ENCODE peak calls at places on chromosomes 3 and 15, in four cellular contexts. X is K562, C is HepG2, J is H1. S is an unnamed sample.

GRCh38 chr3:78140866-78141658 is 1101.2 kb downstream of the ROBO2 start:
- DNase-seq in X (no peak), C (no peak), J (no peak), S (no peak)

GRCh38 chr3:42486814-42487569 is 15.5 kb upstream of the VIPR1 start:
- DNase-seq in C (no peak), X (no peak), J (no peak), S (no peak)

GRCh38 chr3:49703443-49703927 is 14.1 kb downstream of the RNF123 start:
- DNase-seq in X (peak), C (peak), J (no peak), S (no peak)

GRCh38 chr3:58041182-58041825 is 33.1 kb downstream of the FLNB start:
- DNase-seq in C (peak), J (peak), X (no peak), S (no peak)

GRCh38 chr15:34336947-34337556 is 529 bp downstream of the SLC12A6 start:
- DNase-seq in J (no peak), X (no peak), C (no peak), S (no peak)

GRCh38 chr15:44710236-44711088 is 661 bp downstream of the PATL2 start:
- DNase-seq in J (no peak), X (peak), C (no peak), S (peak)

GRCh38 chr3:148790841-148791240 is 36.8 kb upstream of the CPB1 start:
- DNase-seq in J (no peak), C (no peak), X (no peak), S (no peak)

GRCh38 chr3:49912787-49913375 is 9.2 kb upstream of the MST1R start:
- DNase-seq in J (no peak), X (no peak), C (no peak), S (no peak)

GRCh38 chr15:62853114-62853832 is 189.3 kb upstream of the TPM1 start:
- DNase-seq in C (peak), X (no peak), J (no peak), S (no peak)

GRCh38 chr3:181695661-181696491 is 15.8 kb upstream of the SOX2 start:
- DNase-seq in J (no peak), X (no peak), C (no peak), S (no peak)

GRCh38 chr3:8239718-8240698 is 261.6 kb upstream of the LMCD1 start:
- DNase-seq in X (peak), C (peak), J (no peak), S (no peak)

GRCh38 chr3:170524072-170524471 is 61.8 kb downstream of the SLC7A14 start:
- DNase-seq in C (no peak), J (no peak), X (no peak), S (no peak)

GRCh38 chr15:43440721-43441281 is 52.2 kb downstream of the TP53BP1 start:
- DNase-seq in J (peak), X (peak), C (peak), S (peak)

GRCh38 chr3:196177567-196177966 is 33.6 kb downstream of the ZDHHC19 start:
- DNase-seq in X (no peak), J (no peak), C (peak), S (no peak)

GRCh38 chr15:76431936-76432335 is 95.4 kb downstream of the ISL2 start:
- DNase-seq in C (no peak), X (no peak), J (peak), S (no peak)

GRCh38 chr3:140077406-140077805 is 142.4 kb downstream of the CLSTN2 start:
- DNase-seq in J (no peak), C (no peak), X (no peak), S (no peak)

GRCh38 chr3:57017481-57017880 is 43.0 kb upstream of the SPATA12 start:
- DNase-seq in C (peak), J (no peak), X (no peak), S (no peak)

GRCh38 chr3:188578579-188579363 is 424.8 kb downstream of the LPP start:
- DNase-seq in J (no peak), X (no peak), C (no peak), S (no peak)

GRCh38 chr3:13010770-13011169 is 62.5 kb downstream of the IQSEC1 start:
- DNase-seq in X (no peak), J (no peak), C (no peak), S (no peak)

GRCh38 chr15:79680721-79681120 is 216.1 kb downstream of the MTHFS start:
- DNase-seq in X (no peak), C (no peak), J (peak), S (peak)

GRCh38 chr3:172635588-172635987 is 75.3 kb downstream of the NCEH1 start:
- DNase-seq in C (no peak), X (no peak), J (no peak), S (peak)

GRCh38 chr3:58628823-58629562 is 37.6 kb downstream of the FAM3D start:
- DNase-seq in J (no peak), C (peak), X (no peak), S (no peak)

GRCh38 chr15:67149859-67150824 is 84.7 kb downstream of the SMAD3 start:
- DNase-seq in J (no peak), X (peak), C (peak), S (peak)
- TF ChIP-seq SRF in J (no peak), X (no peak), C (no peak), S (no peak)

GRCh38 chr3:126528800-126529541 is 5.0 kb downstream of the CHST13 start:
- DNase-seq in C (peak), X (no peak), J (no peak), S (no peak)

GRCh38 chr3:126526668-126527005 is 2.7 kb downstream of the CHST13 start:
- DNase-seq in J (no peak), C (no peak), X (no peak), S (no peak)

GRCh38 chr3:126528419-126528799 is 4.5 kb downstream of the CHST13 start:
- DNase-seq in X (no peak), C (no peak), J (no peak), S (no peak)

GRCh38 chr3:126527006-126527405 is 3.1 kb downstream of the CHST13 start:
- DNase-seq in C (no peak), X (no peak), J (no peak), S (no peak)

DNA sequence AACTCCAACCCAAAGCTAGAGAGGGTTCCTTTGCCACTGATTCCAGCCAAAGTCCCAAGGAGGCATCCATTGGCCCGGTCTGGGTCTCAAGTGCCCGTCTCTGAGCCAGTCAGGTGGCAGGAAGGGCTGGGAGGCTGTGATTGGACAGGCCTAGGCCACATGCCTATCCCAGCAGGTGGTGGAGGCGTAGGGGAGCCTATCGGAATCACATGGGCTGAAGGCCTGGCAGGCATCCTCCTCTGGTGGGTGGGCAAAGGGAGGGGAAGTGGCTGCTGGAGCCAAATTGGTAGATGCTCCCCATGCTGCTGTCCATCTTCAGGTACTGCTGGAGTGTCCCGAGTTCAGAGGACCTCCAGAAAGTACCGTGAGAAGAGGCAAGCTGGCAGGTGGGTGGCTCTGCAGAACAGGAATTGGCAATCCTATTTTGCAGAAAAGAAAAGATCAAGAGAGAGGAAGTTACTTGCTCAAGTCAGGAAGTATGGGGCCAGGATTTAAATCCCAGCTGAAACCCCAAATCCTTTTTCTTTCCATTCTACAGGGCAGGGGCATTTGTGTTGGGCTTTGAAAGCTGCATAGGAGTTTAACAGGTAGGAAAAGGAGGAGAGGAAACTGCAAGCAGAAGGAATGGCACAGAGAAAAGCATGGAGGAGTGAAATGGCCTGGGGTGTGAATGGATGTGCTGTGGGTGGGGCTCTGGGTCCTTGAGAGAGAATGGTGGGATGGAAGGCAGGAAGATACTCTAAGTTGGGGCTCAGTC is 3.7 kb downstream of the CHST13 start:
- DNase-seq in X (no peak), C (no peak), J (no peak), S (no peak)
- TF ChIP-seq CEBPB in X (no peak), C (no peak), J (no peak), S (no peak)

GRCh38 chr3:69320867-69321266 is 65.0 kb downstream of the FRMD4B start:
- DNase-seq in C (no peak), X (no peak), J (no peak), S (peak)
- TF ChIP-seq ATF2 in C (no peak), X (no peak), J (no peak), S (peak)

DNA sequence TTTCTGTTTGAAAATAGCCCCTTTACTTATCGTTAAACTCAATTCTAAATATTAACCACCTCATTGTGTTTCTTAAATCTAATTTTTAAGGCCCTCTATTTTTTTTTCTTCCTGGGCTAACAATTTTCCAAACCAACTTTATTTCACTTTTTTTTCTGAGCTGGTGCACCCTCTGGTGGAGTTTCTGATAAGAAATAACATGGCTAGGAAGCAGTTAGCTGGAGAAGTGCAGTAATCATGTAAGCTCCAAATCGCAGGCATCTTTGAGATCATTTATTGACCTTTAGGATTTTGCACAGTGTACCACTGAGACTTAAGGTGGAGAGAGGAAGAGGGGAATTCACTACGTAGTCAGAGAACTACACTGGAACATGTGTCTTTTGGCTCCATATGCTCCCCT is 6.4 kb downstream of the TMEM207 start:
- DNase-seq in X (no peak), C (peak), J (no peak), S (no peak)
- TF ChIP-seq SRF in X (no peak), C (no peak), J (no peak), S (no peak)

GRCh38 chr3:73719413-73719831 is 94.7 kb upstream of the PDZRN3 start:
- DNase-seq in C (no peak), J (no peak), X (no peak), S (no peak)
- TF ChIP-seq CEBPB in C (no peak), J (no peak), X (no peak), S (no peak)

S was measured in GM12878.